ENCODE peak calls at places on chromosomes 6 and 20, in five cellular contexts. J is psoas muscle, F is heart left ventricle, X is GM12878, G is lung. P is an unnamed sample. For H3K4me1, the result is how much of the 10 kb centered on the place peaks cover.

GRCh38 chr20:47708140-47708807 is 77.0 kb downstream of the SULF2 start:
- DNase-seq in G (no peak), F (no peak), J (peak), X (peak), P (no peak)

GRCh38 chr6:12022903-12023522 is 10.9 kb downstream of the HIVEP1 start:
- DNase-seq in G (no peak), F (no peak), J (no peak), X (no peak), P (no peak)

GRCh38 chr6:18431581-18431980 is 44.4 kb downstream of the RNF144B start:
- DNase-seq in G (peak), J (no peak), F (no peak), X (no peak), P (no peak)

GRCh38 chr6:66029391-66029790 is 322.4 kb upstream of the EYS start:
- DNase-seq in X (no peak), J (no peak), F (no peak), G (no peak), P (no peak)

GRCh38 chr6:7249946-7250643 is 62.9 kb downstream of the SSR1 start:
- DNase-seq in J (no peak), X (no peak), G (no peak), F (no peak), P (peak)

GRCh38 chr6:27601668-27602254 is 128.9 kb upstream of the ZNF184 start:
- DNase-seq in G (no peak), F (no peak), J (no peak), X (no peak), P (no peak)

GRCh38 chr20:56646599-56646998 is 17.5 kb downstream of the TFAP2C start:
- DNase-seq in F (no peak), G (no peak), J (no peak), X (no peak), P (no peak)

GRCh38 chr20:24778585-24779031 is 170.5 kb upstream of the CST7 start:
- DNase-seq in X (no peak), F (no peak), J (peak), G (no peak), P (peak)

GRCh38 chr20:20085812-20086211 is 33.5 kb downstream of the CFAP61 start:
- DNase-seq in J (peak), X (no peak), G (peak), F (peak), P (no peak)

GRCh38 chr20:14374191-14374590 is 36.8 kb upstream of the FLRT3 start:
- DNase-seq in J (no peak), F (no peak), G (no peak), X (no peak), P (no peak)

GRCh38 chr20:4507288-4507719 is 214.4 kb upstream of the PRND start:
- DNase-seq in X (no peak), G (no peak), J (no peak), F (no peak), P (no peak)

GRCh38 chr6:149750136-149750609 is 632 bp downstream of the PCMT1 start:
- DNase-seq in G (peak), X (no peak), J (peak), F (peak), P (peak)

GRCh38 chr6:149433901-149434300 is 33.8 kb downstream of the SUMO4 start:
- DNase-seq in J (no peak), X (no peak), G (no peak), F (no peak), P (no peak)

GRCh38 chr20:25142435-25142834 is 53.1 kb upstream of the ENTPD6 start:
- DNase-seq in X (no peak), F (no peak), J (no peak), G (no peak), P (no peak)

GRCh38 chr6:106518748-106519147 is 110.5 kb downstream of the RTN4IP1 start:
- DNase-seq in J (no peak), F (no peak), X (no peak), G (no peak), P (no peak)

GRCh38 chr6:106516629-106517028 is 112.7 kb downstream of the RTN4IP1 start:
- DNase-seq in G (no peak), X (no peak), J (no peak), F (no peak), P (no peak)

GRCh38 chr6:106520711-106521367 is 108.5 kb downstream of the RTN4IP1 start:
- DNase-seq in F (no peak), G (no peak), J (no peak), X (peak), P (no peak)

GRCh38 chr6:106519460-106520394 is 109.6 kb downstream of the RTN4IP1 start:
- DNase-seq in X (peak), J (peak), G (no peak), F (peak), P (no peak)

DNA sequence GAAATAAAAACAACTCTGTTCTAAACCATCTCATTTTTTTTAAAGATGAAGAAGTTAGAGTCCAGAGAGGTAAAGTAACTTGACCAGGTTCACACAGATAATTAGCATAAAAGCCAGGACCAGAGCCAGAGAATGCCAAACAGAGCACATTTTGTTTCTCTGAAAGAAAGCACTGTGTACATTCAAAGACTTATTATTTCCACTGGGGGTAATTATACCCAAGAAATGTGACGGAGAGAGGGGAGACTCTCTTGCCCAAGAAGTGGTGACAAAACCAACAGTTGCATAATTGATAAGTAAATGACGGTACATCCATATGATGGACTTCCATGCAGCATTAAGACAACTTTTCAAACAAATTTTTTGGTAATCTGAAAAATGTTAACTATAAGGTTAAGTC is 111.6 kb downstream of the RTN4IP1 start:
- DNase-seq in F (no peak), G (no peak), X (no peak), J (no peak), P (no peak)
- H3K4me1 ChIP-seq in F (under half), G (under half), X (under half), J (under half), P (under half)

GRCh38 chr6:30074331-30075093 is 1.1 kb downstream of the RNF39 start:
- DNase-seq in J (no peak), G (no peak), X (no peak), F (no peak), P (no peak)
- H3K27ac ChIP-seq in J (no peak), G (no peak), X (no peak), F (no peak), P (no peak)

DNA sequence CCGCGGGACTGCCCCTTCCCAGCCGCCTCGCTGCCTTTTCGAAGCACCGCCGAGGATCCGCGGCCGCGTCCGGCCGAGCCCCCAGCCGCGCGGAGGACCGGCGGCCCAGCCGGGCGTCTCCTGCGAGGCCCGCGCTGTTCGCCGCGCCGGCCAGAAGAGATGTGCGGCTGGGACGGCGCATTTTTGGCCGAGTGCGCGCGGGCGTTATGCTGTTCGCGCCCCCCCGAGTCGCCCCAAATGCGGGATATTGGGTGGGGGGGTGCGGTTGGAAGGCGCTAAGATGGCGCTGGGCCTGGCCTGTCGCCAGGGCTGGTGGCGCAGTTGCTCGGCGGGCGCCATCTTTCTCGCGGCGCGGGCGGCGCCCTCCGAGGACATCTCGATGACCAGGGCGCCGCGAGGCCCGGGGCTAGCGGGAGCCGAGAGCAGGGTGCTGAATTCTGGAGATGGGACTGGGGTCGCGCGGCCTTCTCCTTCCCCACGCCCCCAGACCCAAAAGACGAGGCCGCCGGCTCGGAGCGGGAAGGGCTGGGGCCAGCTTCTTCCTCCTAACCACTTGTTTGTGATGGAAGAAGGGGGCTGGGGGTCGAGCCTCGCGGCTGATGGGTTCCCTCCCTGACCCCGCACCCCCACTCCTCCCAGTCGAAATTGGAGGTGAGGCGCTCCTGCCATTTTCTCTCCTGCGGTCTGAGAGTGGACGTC is 1.5 kb downstream of the BICRAL start:
- DNase-seq in J (peak), F (peak), X (no peak), G (peak), P (peak)
- H3K4me1 ChIP-seq in J (under half), F (under half), X (under half), G (under half), P (under half)

GRCh38 chr6:43805695-43806040 is 35.7 kb downstream of the VEGFA start:
- DNase-seq in F (no peak), X (no peak), G (no peak), J (no peak), P (no peak)

GRCh38 chr6:43806041-43806757 is 36.2 kb downstream of the VEGFA start:
- DNase-seq in G (no peak), X (no peak), F (no peak), J (no peak), P (peak)

GRCh38 chr6:43806758-43807227 is 36.8 kb downstream of the VEGFA start:
- DNase-seq in X (no peak), G (no peak), F (no peak), J (no peak), P (no peak)

GRCh38 chr6:43808412-43808811 is 38.4 kb downstream of the VEGFA start:
- DNase-seq in J (no peak), X (no peak), F (no peak), G (no peak), P (no peak)

GRCh38 chr6:43807228-43808061 is 37.4 kb downstream of the VEGFA start:
- DNase-seq in X (no peak), F (no peak), J (peak), G (peak), P (no peak)
- H3K27ac ChIP-seq in X (no peak), F (no peak), J (peak), G (no peak), P (no peak)

GRCh38 chr6:139159016-139159415 is 24.1 kb downstream of the HECA start:
- DNase-seq in F (no peak), J (no peak), G (no peak), X (no peak), P (no peak)

GRCh38 chr6:139161817-139162284 is 27.0 kb downstream of the HECA start:
- DNase-seq in G (no peak), X (peak), J (no peak), F (no peak), P (no peak)

GRCh38 chr6:139164001-139164400 is 29.1 kb downstream of the HECA start:
- DNase-seq in G (no peak), F (no peak), X (no peak), J (no peak), P (no peak)

GRCh38 chr6:139165324-139165723 is 30.4 kb downstream of the HECA start:
- DNase-seq in F (no peak), J (no peak), X (no peak), G (no peak), P (no peak)

DNA sequence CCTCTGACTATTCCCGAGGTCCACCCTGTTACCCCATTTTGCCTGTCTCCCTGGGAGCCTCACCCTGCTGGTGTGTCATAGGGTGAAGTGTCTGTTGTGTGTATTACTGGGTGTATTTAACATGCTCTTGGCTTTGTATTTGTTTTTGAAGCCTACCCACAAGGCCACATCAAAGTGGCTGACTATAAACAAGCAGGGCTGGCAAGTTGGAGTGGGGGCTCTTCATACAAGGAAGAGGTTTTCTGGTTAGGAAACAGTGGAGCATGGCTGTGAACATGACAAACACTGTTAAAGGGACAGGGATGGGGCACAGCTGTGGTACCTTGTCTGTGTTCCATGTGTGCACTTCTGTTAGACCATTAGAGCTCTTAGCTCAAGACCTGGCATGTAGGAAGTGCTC is 26.3 kb downstream of the HECA start:
- DNase-seq in F (no peak), J (no peak), X (no peak), G (peak), P (no peak)
- H3K4me1 ChIP-seq in F (under half), J (under half), X (under half), G (under half), P (under half)

GRCh38 chr20:6851136-6851535 is 83.7 kb downstream of the BMP2 start:
- DNase-seq in F (no peak), J (no peak), G (no peak), X (no peak), P (no peak)

GRCh38 chr20:6855806-6856205 is 88.3 kb downstream of the BMP2 start:
- DNase-seq in F (no peak), G (no peak), J (no peak), X (no peak), P (no peak)

GRCh38 chr20:6852478-6852877 is 85.0 kb downstream of the BMP2 start:
- DNase-seq in F (no peak), J (no peak), X (no peak), G (no peak), P (no peak)

GRCh38 chr20:6857929-6858328 is 90.4 kb downstream of the BMP2 start:
- DNase-seq in F (no peak), G (no peak), J (no peak), X (no peak), P (no peak)

GRCh38 chr20:6855074-6855473 is 87.6 kb downstream of the BMP2 start:
- DNase-seq in F (no peak), G (no peak), J (no peak), X (no peak), P (no peak)
- H3K27ac ChIP-seq in F (no peak), G (no peak), J (no peak), X (no peak), P (no peak)

GRCh38 chr6:16318538-16318937 is 80.2 kb downstream of the GMPR start:
- DNase-seq in J (no peak), F (no peak), G (no peak), X (no peak), P (peak)

GRCh38 chr6:16320533-16321340 is 82.3 kb downstream of the GMPR start:
- DNase-seq in X (no peak), J (peak), F (peak), G (no peak), P (no peak)

GRCh38 chr6:16321341-16321710 is 82.9 kb downstream of the GMPR start:
- DNase-seq in F (no peak), J (no peak), G (no peak), X (no peak), P (no peak)

GRCh38 chr6:16319813-16320532 is 81.6 kb downstream of the GMPR start:
- DNase-seq in X (peak), J (peak), G (peak), F (peak), P (peak)

GRCh38 chr6:16318953-16319720 is 80.8 kb downstream of the GMPR start:
- DNase-seq in F (no peak), X (no peak), J (no peak), G (no peak), P (no peak)
- H3K4me1 ChIP-seq in F (under half), X (under half), J (half or more), G (under half), P (under half)

DNA sequence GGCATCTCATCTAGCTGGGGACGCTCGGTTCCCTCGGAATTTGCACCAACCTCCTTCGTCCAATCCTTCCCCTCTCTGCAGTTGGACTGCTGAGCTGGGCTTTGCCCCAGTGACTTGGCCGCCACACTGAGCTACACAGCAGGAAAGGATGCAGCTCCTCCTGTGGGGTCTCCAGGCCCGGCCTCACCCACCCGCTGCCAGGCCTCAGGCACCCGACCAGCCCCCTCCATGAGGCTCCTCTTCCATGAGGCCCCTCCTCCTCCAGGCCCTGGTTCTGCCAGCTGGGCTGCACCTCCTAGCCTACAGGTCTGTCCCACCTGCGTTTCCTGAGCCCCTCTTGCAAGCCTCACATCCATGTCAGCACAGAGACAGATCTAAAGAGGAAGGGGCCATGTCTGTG is 369.9 kb downstream of the TAF4 start:
- DNase-seq in X (no peak), G (no peak), F (peak), J (no peak), P (no peak)
- H3K27ac ChIP-seq in X (no peak), G (no peak), F (no peak), J (no peak), P (no peak)

P was measured in aorta.